ENCODE peak calls at places on chromosomes 7 and 10, in six cellular contexts. One of them, this sample, is unnamed.

GRCh38 chr10:129962558-129963075 is 1.5 kb downstream of the EBF3 start:
- DNase-seq in EH: no peak
- DNase-seq in HFF-Myc: no peak
- DNase-seq in NCI-H345: no peak
- DNase-seq in activated naive CD4-positive, alpha-beta T cell: no peak
- DNase-seq in head of caudate nucleus: no peak
- DNase-seq in this sample: no peak

GRCh38 chr7:94584113-94584512 is 71.8 kb downstream of the SGCE start:
- DNase-seq in EH: peak
- DNase-seq in HFF-Myc: no peak
- DNase-seq in NCI-H345: peak
- DNase-seq in activated naive CD4-positive, alpha-beta T cell: no peak
- DNase-seq in head of caudate nucleus: no peak
- DNase-seq in this sample: peak

GRCh38 chr10:61733358-61733940 is 70.7 kb downstream of the CABCOCO1 start:
- DNase-seq in EH: peak
- DNase-seq in HFF-Myc: no peak
- DNase-seq in NCI-H345: peak
- DNase-seq in activated naive CD4-positive, alpha-beta T cell: no peak
- DNase-seq in head of caudate nucleus: peak
- DNase-seq in this sample: no peak

GRCh38 chr7:114722562-114722961 is 199.3 kb upstream of the MDFIC start:
- DNase-seq in EH: no peak
- DNase-seq in HFF-Myc: no peak
- DNase-seq in NCI-H345: no peak
- DNase-seq in activated naive CD4-positive, alpha-beta T cell: no peak
- DNase-seq in head of caudate nucleus: no peak
- DNase-seq in this sample: no peak

GRCh38 chr7:134662166-134662870 is 15.7 kb downstream of the BPGM start:
- DNase-seq in EH: peak
- DNase-seq in HFF-Myc: no peak
- DNase-seq in NCI-H345: no peak
- DNase-seq in activated naive CD4-positive, alpha-beta T cell: no peak
- DNase-seq in head of caudate nucleus: no peak
- DNase-seq in this sample: no peak

GRCh38 chr7:150791304-150791703 is 8.9 kb downstream of the TMEM176B start:
- DNase-seq in EH: no peak
- DNase-seq in HFF-Myc: no peak
- DNase-seq in NCI-H345: no peak
- DNase-seq in activated naive CD4-positive, alpha-beta T cell: no peak
- DNase-seq in head of caudate nucleus: no peak
- DNase-seq in this sample: no peak

GRCh38 chr7:149820622-149821190 is 17.5 kb upstream of the ZNF862 start:
- DNase-seq in EH: no peak
- DNase-seq in HFF-Myc: no peak
- DNase-seq in NCI-H345: no peak
- DNase-seq in activated naive CD4-positive, alpha-beta T cell: no peak
- DNase-seq in head of caudate nucleus: no peak
- DNase-seq in this sample: no peak

GRCh38 chr7:42128703-42129102 is 108.3 kb downstream of the GLI3 start:
- DNase-seq in EH: peak
- DNase-seq in HFF-Myc: no peak
- DNase-seq in NCI-H345: no peak
- DNase-seq in activated naive CD4-positive, alpha-beta T cell: no peak
- DNase-seq in head of caudate nucleus: no peak
- DNase-seq in this sample: no peak

GRCh38 chr10:95814011-95814727 is 58.2 kb downstream of the ENTPD1 start:
- DNase-seq in EH: peak
- DNase-seq in HFF-Myc: peak
- DNase-seq in NCI-H345: no peak
- DNase-seq in activated naive CD4-positive, alpha-beta T cell: no peak
- DNase-seq in head of caudate nucleus: no peak
- DNase-seq in this sample: peak

GRCh38 chr7:73971701-73972341 is 56.2 kb upstream of the ELN start:
- DNase-seq in EH: no peak
- DNase-seq in HFF-Myc: no peak
- DNase-seq in NCI-H345: no peak
- DNase-seq in activated naive CD4-positive, alpha-beta T cell: no peak
- DNase-seq in head of caudate nucleus: peak
- DNase-seq in this sample: no peak

GRCh38 chr7:101239951-101240220 is 2.3 kb upstream of the CLDN15 start:
- DNase-seq in EH: no peak
- DNase-seq in HFF-Myc: no peak
- DNase-seq in NCI-H345: no peak
- DNase-seq in activated naive CD4-positive, alpha-beta T cell: no peak
- DNase-seq in head of caudate nucleus: no peak
- DNase-seq in this sample: no peak

GRCh38 chr7:32275216-32275979 is 205.2 kb upstream of the PDE1C start:
- DNase-seq in EH: peak
- DNase-seq in HFF-Myc: no peak
- DNase-seq in NCI-H345: no peak
- DNase-seq in activated naive CD4-positive, alpha-beta T cell: no peak
- DNase-seq in head of caudate nucleus: no peak
- DNase-seq in this sample: no peak

GRCh38 chr10:101941871-101942270 is 98.3 kb upstream of the KCNIP2 start:
- DNase-seq in EH: peak
- DNase-seq in HFF-Myc: no peak
- DNase-seq in NCI-H345: no peak
- DNase-seq in activated naive CD4-positive, alpha-beta T cell: no peak
- DNase-seq in head of caudate nucleus: no peak
- DNase-seq in this sample: no peak

GRCh38 chr7:17369686-17370426 is 71.4 kb downstream of the AHR start:
- DNase-seq in EH: peak
- DNase-seq in HFF-Myc: peak
- DNase-seq in NCI-H345: no peak
- DNase-seq in activated naive CD4-positive, alpha-beta T cell: no peak
- DNase-seq in head of caudate nucleus: no peak
- DNase-seq in this sample: peak

GRCh38 chr7:2049782-2050510 is 182.8 kb downstream of the MAD1L1 start:
- DNase-seq in EH: no peak
- DNase-seq in HFF-Myc: no peak
- DNase-seq in NCI-H345: no peak
- DNase-seq in activated naive CD4-positive, alpha-beta T cell: no peak
- DNase-seq in head of caudate nucleus: no peak
- DNase-seq in this sample: no peak

GRCh38 chr10:28910960-28911359 is 233.6 kb downstream of the BAMBI start:
- DNase-seq in EH: peak
- DNase-seq in HFF-Myc: no peak
- DNase-seq in NCI-H345: no peak
- DNase-seq in activated naive CD4-positive, alpha-beta T cell: no peak
- DNase-seq in head of caudate nucleus: no peak
- DNase-seq in this sample: no peak

GRCh38 chr7:106177295-106177690 is 65.2 kb upstream of the SYPL1 start:
- DNase-seq in EH: no peak
- DNase-seq in HFF-Myc: no peak
- DNase-seq in NCI-H345: no peak
- DNase-seq in activated naive CD4-positive, alpha-beta T cell: no peak
- DNase-seq in head of caudate nucleus: no peak
- DNase-seq in this sample: no peak

GRCh38 chr7:29091722-29092121 is 54.6 kb downstream of the CPVL start:
- DNase-seq in EH: peak
- DNase-seq in HFF-Myc: no peak
- DNase-seq in NCI-H345: no peak
- DNase-seq in activated naive CD4-positive, alpha-beta T cell: no peak
- DNase-seq in head of caudate nucleus: no peak
- DNase-seq in this sample: no peak

GRCh38 chr10:130559213-130559944 is 423.2 kb downstream of the GLRX3 start:
- DNase-seq in EH: no peak
- DNase-seq in HFF-Myc: no peak
- DNase-seq in NCI-H345: no peak
- DNase-seq in activated naive CD4-positive, alpha-beta T cell: no peak
- DNase-seq in head of caudate nucleus: no peak
- DNase-seq in this sample: no peak

GRCh38 chr10:35716776-35717175 is 74.7 kb upstream of the FZD8 start:
- DNase-seq in EH: no peak
- DNase-seq in HFF-Myc: no peak
- DNase-seq in NCI-H345: no peak
- DNase-seq in activated naive CD4-positive, alpha-beta T cell: no peak
- DNase-seq in head of caudate nucleus: no peak
- DNase-seq in this sample: no peak

GRCh38 chr7:150962285-150962742 is 15.8 kb downstream of the KCNH2 start:
- DNase-seq in EH: peak
- DNase-seq in HFF-Myc: no peak
- DNase-seq in NCI-H345: no peak
- DNase-seq in activated naive CD4-positive, alpha-beta T cell: no peak
- DNase-seq in head of caudate nucleus: no peak
- DNase-seq in this sample: no peak

GRCh38 chr10:49618861-49619260 is 5.0 kb downstream of the CHAT start:
- DNase-seq in EH: peak
- DNase-seq in HFF-Myc: no peak
- DNase-seq in NCI-H345: no peak
- DNase-seq in activated naive CD4-positive, alpha-beta T cell: no peak
- DNase-seq in head of caudate nucleus: no peak
- DNase-seq in this sample: no peak

GRCh38 chr10:51063659-51064535 is 10.4 kb upstream of the PRKG1 start:
- DNase-seq in EH: peak
- DNase-seq in HFF-Myc: peak
- DNase-seq in NCI-H345: no peak
- DNase-seq in activated naive CD4-positive, alpha-beta T cell: no peak
- DNase-seq in head of caudate nucleus: no peak
- DNase-seq in this sample: no peak

GRCh38 chr10:101716891-101717659 is 22.1 kb upstream of the FBXW4 start:
- DNase-seq in EH: no peak
- DNase-seq in HFF-Myc: no peak
- DNase-seq in NCI-H345: no peak
- DNase-seq in activated naive CD4-positive, alpha-beta T cell: no peak
- DNase-seq in head of caudate nucleus: no peak
- DNase-seq in this sample: no peak

GRCh38 chr7:48101880-48102448 is 12.9 kb downstream of the UPP1 start:
- DNase-seq in EH: no peak
- DNase-seq in HFF-Myc: no peak
- DNase-seq in NCI-H345: peak
- DNase-seq in activated naive CD4-positive, alpha-beta T cell: no peak
- DNase-seq in head of caudate nucleus: no peak
- DNase-seq in this sample: no peak

GRCh38 chr7:128381161-128381821 is 19.8 kb upstream of the PRRT4 start:
- DNase-seq in EH: no peak
- DNase-seq in HFF-Myc: no peak
- DNase-seq in NCI-H345: no peak
- DNase-seq in activated naive CD4-positive, alpha-beta T cell: peak
- DNase-seq in head of caudate nucleus: no peak
- DNase-seq in this sample: no peak

GRCh38 chr7:66374141-66374540 is 169.0 kb downstream of the TPST1 start:
- DNase-seq in EH: no peak
- DNase-seq in HFF-Myc: no peak
- DNase-seq in NCI-H345: no peak
- DNase-seq in activated naive CD4-positive, alpha-beta T cell: no peak
- DNase-seq in head of caudate nucleus: no peak
- DNase-seq in this sample: no peak

GRCh38 chr7:1536768-1537630 is 6.5 kb downstream of the MAFK start:
- DNase-seq in EH: peak
- DNase-seq in HFF-Myc: peak
- DNase-seq in NCI-H345: no peak
- DNase-seq in activated naive CD4-positive, alpha-beta T cell: no peak
- DNase-seq in head of caudate nucleus: peak
- DNase-seq in this sample: peak

GRCh38 chr10:99435986-99436633 is 5.7 kb upstream of the GOT1 start:
- DNase-seq in EH: peak
- DNase-seq in HFF-Myc: no peak
- DNase-seq in NCI-H345: peak
- DNase-seq in activated naive CD4-positive, alpha-beta T cell: no peak
- DNase-seq in head of caudate nucleus: no peak
- DNase-seq in this sample: peak

GRCh38 chr7:15495170-15495569 is 66.6 kb downstream of the AGMO start:
- DNase-seq in EH: no peak
- DNase-seq in HFF-Myc: no peak
- DNase-seq in NCI-H345: no peak
- DNase-seq in activated naive CD4-positive, alpha-beta T cell: no peak
- DNase-seq in head of caudate nucleus: no peak
- DNase-seq in this sample: no peak

GRCh38 chr10:133048926-133049325 is 38.8 kb upstream of the ADGRA1 start:
- DNase-seq in EH: no peak
- DNase-seq in HFF-Myc: no peak
- DNase-seq in NCI-H345: no peak
- DNase-seq in activated naive CD4-positive, alpha-beta T cell: no peak
- DNase-seq in head of caudate nucleus: no peak
- DNase-seq in this sample: no peak

GRCh38 chr10:120607710-120608703 is 151.0 kb downstream of the PLPP4 start:
- DNase-seq in EH: peak
- DNase-seq in HFF-Myc: no peak
- DNase-seq in NCI-H345: no peak
- DNase-seq in activated naive CD4-positive, alpha-beta T cell: no peak
- DNase-seq in head of caudate nucleus: no peak
- DNase-seq in this sample: no peak

GRCh38 chr7:129498021-129498420 is 4.3 kb upstream of the SMKR1 start:
- DNase-seq in EH: no peak
- DNase-seq in HFF-Myc: no peak
- DNase-seq in NCI-H345: no peak
- DNase-seq in activated naive CD4-positive, alpha-beta T cell: no peak
- DNase-seq in head of caudate nucleus: no peak
- DNase-seq in this sample: no peak

This sample was measured in AG09319.